ENCODE peak calls at places on chromosomes 5 and 9, in seven cellular contexts. One of them, this sample, is unnamed.

GRCh38 chr5:75536694-75537360 is 25.1 kb downstream of the POLK start:
- DNase-seq in esophagus squamous epithelium: no peak
- DNase-seq in AG09309: no peak
- DNase-seq in psoas muscle: no peak
- DNase-seq in gastrocnemius medialis: no peak
- DNase-seq in heart left ventricle: no peak
- DNase-seq in neural crest cell: no peak
- DNase-seq in this sample: peak

GRCh38 chr9:121557581-121558422 is 58.2 kb upstream of the GGTA1 start:
- DNase-seq in esophagus squamous epithelium: no peak
- DNase-seq in AG09309: peak
- DNase-seq in psoas muscle: peak
- DNase-seq in gastrocnemius medialis: peak
- DNase-seq in heart left ventricle: peak
- DNase-seq in neural crest cell: no peak
- DNase-seq in this sample: peak

GRCh38 chr9:112921549-112921948 is 30.9 kb upstream of the SLC46A2 start:
- DNase-seq in esophagus squamous epithelium: no peak
- DNase-seq in AG09309: peak
- DNase-seq in psoas muscle: no peak
- DNase-seq in gastrocnemius medialis: no peak
- DNase-seq in heart left ventricle: no peak
- DNase-seq in neural crest cell: no peak
- DNase-seq in this sample: no peak

GRCh38 chr5:155947394-155948062 is 379.4 kb upstream of the SGCD start:
- DNase-seq in esophagus squamous epithelium: no peak
- DNase-seq in AG09309: peak
- DNase-seq in psoas muscle: no peak
- DNase-seq in gastrocnemius medialis: no peak
- DNase-seq in heart left ventricle: no peak
- DNase-seq in neural crest cell: no peak
- DNase-seq in this sample: no peak

GRCh38 chr9:28264368-28264767 is 691.1 kb upstream of the C9orf72 start:
- DNase-seq in esophagus squamous epithelium: no peak
- DNase-seq in AG09309: no peak
- DNase-seq in psoas muscle: no peak
- DNase-seq in gastrocnemius medialis: no peak
- DNase-seq in heart left ventricle: no peak
- DNase-seq in neural crest cell: no peak
- DNase-seq in this sample: no peak

GRCh38 chr5:34811691-34812090 is 27.3 kb upstream of the TTC23L start:
- DNase-seq in esophagus squamous epithelium: no peak
- DNase-seq in AG09309: no peak
- DNase-seq in psoas muscle: no peak
- DNase-seq in gastrocnemius medialis: no peak
- DNase-seq in heart left ventricle: no peak
- DNase-seq in neural crest cell: no peak
- DNase-seq in this sample: no peak

GRCh38 chr9:116767219-116767618 is 80.1 kb downstream of the TRIM32 start:
- DNase-seq in esophagus squamous epithelium: no peak
- DNase-seq in AG09309: no peak
- DNase-seq in psoas muscle: no peak
- DNase-seq in gastrocnemius medialis: no peak
- DNase-seq in heart left ventricle: no peak
- DNase-seq in neural crest cell: no peak
- DNase-seq in this sample: no peak

GRCh38 chr9:38142201-38142600 is 73.2 kb upstream of the SHB start:
- DNase-seq in esophagus squamous epithelium: no peak
- DNase-seq in AG09309: no peak
- DNase-seq in psoas muscle: no peak
- DNase-seq in gastrocnemius medialis: no peak
- DNase-seq in heart left ventricle: no peak
- DNase-seq in neural crest cell: no peak
- DNase-seq in this sample: no peak

GRCh38 chr9:87065981-87066380 is 118.7 kb upstream of the GAS1 start:
- DNase-seq in esophagus squamous epithelium: no peak
- DNase-seq in AG09309: no peak
- DNase-seq in psoas muscle: no peak
- DNase-seq in gastrocnemius medialis: no peak
- DNase-seq in heart left ventricle: no peak
- DNase-seq in neural crest cell: no peak
- DNase-seq in this sample: no peak

GRCh38 chr9:106481003-106481614 is 381.9 kb upstream of the ZNF462 start:
- DNase-seq in esophagus squamous epithelium: no peak
- DNase-seq in AG09309: no peak
- DNase-seq in psoas muscle: no peak
- DNase-seq in gastrocnemius medialis: no peak
- DNase-seq in heart left ventricle: no peak
- DNase-seq in neural crest cell: no peak
- DNase-seq in this sample: no peak

GRCh38 chr5:39584921-39585320 is 160.1 kb upstream of the DAB2 start:
- DNase-seq in esophagus squamous epithelium: no peak
- DNase-seq in AG09309: no peak
- DNase-seq in psoas muscle: no peak
- DNase-seq in gastrocnemius medialis: no peak
- DNase-seq in heart left ventricle: no peak
- DNase-seq in neural crest cell: no peak
- DNase-seq in this sample: no peak

GRCh38 chr9:94534901-94535300 is 20.0 kb upstream of the PCAT7 start:
- DNase-seq in esophagus squamous epithelium: no peak
- DNase-seq in AG09309: no peak
- DNase-seq in psoas muscle: no peak
- DNase-seq in gastrocnemius medialis: no peak
- DNase-seq in heart left ventricle: no peak
- DNase-seq in neural crest cell: no peak
- DNase-seq in this sample: no peak

GRCh38 chr5:174799146-174799545 is 74.8 kb downstream of the MSX2 start:
- DNase-seq in esophagus squamous epithelium: no peak
- DNase-seq in AG09309: peak
- DNase-seq in psoas muscle: no peak
- DNase-seq in gastrocnemius medialis: no peak
- DNase-seq in heart left ventricle: no peak
- DNase-seq in neural crest cell: no peak
- DNase-seq in this sample: no peak

GRCh38 chr5:8458038-8458383 is 589.1 kb downstream of the MTRR start:
- DNase-seq in esophagus squamous epithelium: no peak
- DNase-seq in AG09309: no peak
- DNase-seq in psoas muscle: no peak
- DNase-seq in gastrocnemius medialis: no peak
- DNase-seq in heart left ventricle: no peak
- DNase-seq in neural crest cell: no peak
- DNase-seq in this sample: peak

GRCh38 chr5:148739524-148739923 is 85.2 kb upstream of the HTR4 start:
- DNase-seq in esophagus squamous epithelium: no peak
- DNase-seq in AG09309: no peak
- DNase-seq in psoas muscle: no peak
- DNase-seq in gastrocnemius medialis: no peak
- DNase-seq in heart left ventricle: no peak
- DNase-seq in neural crest cell: no peak
- DNase-seq in this sample: no peak

GRCh38 chr5:37197340-37198050 is 51.7 kb downstream of the CPLANE1 start:
- DNase-seq in esophagus squamous epithelium: no peak
- DNase-seq in AG09309: no peak
- DNase-seq in psoas muscle: no peak
- DNase-seq in gastrocnemius medialis: no peak
- DNase-seq in heart left ventricle: no peak
- DNase-seq in neural crest cell: no peak
- DNase-seq in this sample: no peak

GRCh38 chr9:120873512-120873911 is 3.5 kb downstream of the PHF19 start:
- DNase-seq in esophagus squamous epithelium: no peak
- DNase-seq in AG09309: no peak
- DNase-seq in psoas muscle: no peak
- DNase-seq in gastrocnemius medialis: no peak
- DNase-seq in heart left ventricle: no peak
- DNase-seq in neural crest cell: no peak
- DNase-seq in this sample: no peak

GRCh38 chr9:110638381-110638954 is 30.1 kb upstream of the MUSK start:
- DNase-seq in esophagus squamous epithelium: no peak
- DNase-seq in AG09309: no peak
- DNase-seq in psoas muscle: no peak
- DNase-seq in gastrocnemius medialis: no peak
- DNase-seq in heart left ventricle: no peak
- DNase-seq in neural crest cell: no peak
- DNase-seq in this sample: no peak

GRCh38 chr5:72955143-72955767 is 586 bp upstream of the FCHO2 start:
- DNase-seq in esophagus squamous epithelium: peak
- DNase-seq in AG09309: no peak
- DNase-seq in psoas muscle: peak
- DNase-seq in gastrocnemius medialis: no peak
- DNase-seq in heart left ventricle: peak
- DNase-seq in neural crest cell: no peak
- DNase-seq in this sample: peak

GRCh38 chr5:141003791-141004601 is 37.7 kb downstream of the PCDHAC2 start:
- DNase-seq in esophagus squamous epithelium: no peak
- DNase-seq in AG09309: no peak
- DNase-seq in psoas muscle: no peak
- DNase-seq in gastrocnemius medialis: no peak
- DNase-seq in heart left ventricle: no peak
- DNase-seq in neural crest cell: no peak
- DNase-seq in this sample: no peak

GRCh38 chr9:88781500-88782391 is 209.5 kb upstream of the S1PR3 start:
- DNase-seq in esophagus squamous epithelium: no peak
- DNase-seq in AG09309: no peak
- DNase-seq in psoas muscle: no peak
- DNase-seq in gastrocnemius medialis: no peak
- DNase-seq in heart left ventricle: peak
- DNase-seq in neural crest cell: peak
- DNase-seq in this sample: peak
- TF ChIP-seq CTCF in esophagus squamous epithelium: no peak
- TF ChIP-seq CTCF in AG09309: no peak
- TF ChIP-seq CTCF in psoas muscle: no peak
- TF ChIP-seq CTCF in gastrocnemius medialis: no peak
- TF ChIP-seq CTCF in heart left ventricle: peak
- TF ChIP-seq CTCF in neural crest cell: no peak
- TF ChIP-seq CTCF in this sample: peak

GRCh38 chr9:83231039-83231438 is 168.1 kb upstream of the RASEF start:
- DNase-seq in esophagus squamous epithelium: no peak
- DNase-seq in AG09309: no peak
- DNase-seq in psoas muscle: no peak
- DNase-seq in gastrocnemius medialis: no peak
- DNase-seq in heart left ventricle: no peak
- DNase-seq in neural crest cell: no peak
- DNase-seq in this sample: no peak
- TF ChIP-seq CTCF in esophagus squamous epithelium: no peak
- TF ChIP-seq CTCF in AG09309: peak
- TF ChIP-seq CTCF in psoas muscle: peak
- TF ChIP-seq CTCF in gastrocnemius medialis: no peak
- TF ChIP-seq CTCF in heart left ventricle: peak
- TF ChIP-seq CTCF in neural crest cell: peak
- TF ChIP-seq CTCF in this sample: no peak

DNA sequence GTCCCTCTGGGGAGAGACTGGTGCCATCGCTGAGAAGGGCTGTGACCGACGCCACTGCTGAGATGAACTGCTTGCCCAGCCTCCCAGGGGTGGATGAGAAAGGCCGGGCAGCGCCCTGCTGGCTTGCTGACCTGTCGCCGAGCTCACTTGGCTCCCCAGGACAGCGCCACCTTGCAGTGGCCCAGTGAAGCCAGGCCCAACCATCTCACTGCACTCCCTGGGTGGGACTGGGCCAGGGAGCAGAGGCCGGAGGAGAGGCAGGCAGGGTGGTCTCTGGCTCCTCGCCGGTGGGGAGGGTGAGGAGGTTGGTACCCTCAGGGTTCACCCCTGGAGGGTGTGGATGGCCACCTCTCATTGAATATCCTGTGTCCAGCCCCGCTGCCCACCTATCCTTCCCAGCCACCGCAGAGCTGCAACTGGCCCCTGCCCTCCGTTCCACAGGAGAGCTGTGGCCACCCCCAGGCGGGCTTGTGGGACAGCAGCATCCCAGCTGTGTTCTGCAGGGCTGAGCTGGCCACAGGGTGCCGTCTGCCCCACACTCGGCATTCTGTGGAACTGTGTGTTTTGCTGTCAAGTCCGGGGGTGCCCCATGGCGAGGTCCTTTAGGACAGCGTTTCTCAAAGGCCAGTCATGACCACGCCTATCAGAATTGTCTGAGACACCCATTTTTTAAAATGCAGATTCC is 41.0 kb upstream of the FCN2 start:
- DNase-seq in esophagus squamous epithelium: no peak
- DNase-seq in AG09309: no peak
- DNase-seq in psoas muscle: peak
- DNase-seq in gastrocnemius medialis: no peak
- DNase-seq in heart left ventricle: no peak
- DNase-seq in neural crest cell: no peak
- DNase-seq in this sample: no peak
- TF ChIP-seq CTCF in esophagus squamous epithelium: no peak
- TF ChIP-seq CTCF in AG09309: peak
- TF ChIP-seq CTCF in psoas muscle: no peak
- TF ChIP-seq CTCF in gastrocnemius medialis: no peak
- TF ChIP-seq CTCF in heart left ventricle: no peak
- TF ChIP-seq CTCF in neural crest cell: no peak
- TF ChIP-seq CTCF in this sample: no peak

GRCh38 chr5:135174315-135175096 is 140.5 kb upstream of the PITX1 start:
- DNase-seq in esophagus squamous epithelium: no peak
- DNase-seq in AG09309: no peak
- DNase-seq in psoas muscle: no peak
- DNase-seq in gastrocnemius medialis: no peak
- DNase-seq in heart left ventricle: no peak
- DNase-seq in neural crest cell: no peak
- DNase-seq in this sample: no peak
- TF ChIP-seq CTCF in esophagus squamous epithelium: peak
- TF ChIP-seq CTCF in AG09309: no peak
- TF ChIP-seq CTCF in psoas muscle: peak
- TF ChIP-seq CTCF in gastrocnemius medialis: no peak
- TF ChIP-seq CTCF in heart left ventricle: no peak
- TF ChIP-seq CTCF in neural crest cell: peak
- TF ChIP-seq CTCF in this sample: no peak

GRCh38 chr5:111389390-111390082 is 122.8 kb downstream of the STARD4 start:
- DNase-seq in esophagus squamous epithelium: no peak
- DNase-seq in AG09309: peak
- DNase-seq in psoas muscle: no peak
- DNase-seq in gastrocnemius medialis: no peak
- DNase-seq in heart left ventricle: no peak
- DNase-seq in neural crest cell: no peak
- DNase-seq in this sample: no peak

GRCh38 chr5:111383288-111383970 is 128.9 kb downstream of the STARD4 start:
- DNase-seq in esophagus squamous epithelium: no peak
- DNase-seq in AG09309: no peak
- DNase-seq in psoas muscle: no peak
- DNase-seq in gastrocnemius medialis: no peak
- DNase-seq in heart left ventricle: no peak
- DNase-seq in neural crest cell: no peak
- DNase-seq in this sample: no peak

GRCh38 chr5:111384220-111384619 is 128.1 kb downstream of the STARD4 start:
- DNase-seq in esophagus squamous epithelium: no peak
- DNase-seq in AG09309: no peak
- DNase-seq in psoas muscle: no peak
- DNase-seq in gastrocnemius medialis: no peak
- DNase-seq in heart left ventricle: no peak
- DNase-seq in neural crest cell: no peak
- DNase-seq in this sample: no peak

GRCh38 chr5:111385970-111386831 is 126.1 kb downstream of the STARD4 start:
- DNase-seq in esophagus squamous epithelium: no peak
- DNase-seq in AG09309: no peak
- DNase-seq in psoas muscle: no peak
- DNase-seq in gastrocnemius medialis: no peak
- DNase-seq in heart left ventricle: no peak
- DNase-seq in neural crest cell: no peak
- DNase-seq in this sample: no peak

DNA sequence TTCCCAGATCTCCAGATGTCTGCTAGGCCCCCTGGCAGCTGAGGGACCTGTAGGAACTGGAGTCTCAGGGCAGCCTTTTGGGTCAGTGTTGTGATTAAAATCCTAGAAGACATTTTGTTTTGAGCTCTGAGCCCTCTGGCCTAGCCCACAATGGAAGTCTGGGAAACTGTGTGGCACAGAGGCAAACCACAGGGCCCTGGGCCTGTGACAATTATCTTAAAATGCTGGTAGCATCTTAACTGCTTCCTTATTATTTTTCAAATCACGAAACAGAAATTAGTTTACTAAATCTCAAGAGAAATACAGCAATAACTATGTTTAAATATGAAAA is 125.5 kb downstream of the STARD4 start:
- DNase-seq in esophagus squamous epithelium: no peak
- DNase-seq in AG09309: no peak
- DNase-seq in psoas muscle: no peak
- DNase-seq in gastrocnemius medialis: no peak
- DNase-seq in heart left ventricle: no peak
- DNase-seq in neural crest cell: no peak
- DNase-seq in this sample: no peak
- TF ChIP-seq CTCF in esophagus squamous epithelium: no peak
- TF ChIP-seq CTCF in AG09309: no peak
- TF ChIP-seq CTCF in psoas muscle: no peak
- TF ChIP-seq CTCF in gastrocnemius medialis: no peak
- TF ChIP-seq CTCF in heart left ventricle: no peak
- TF ChIP-seq CTCF in neural crest cell: no peak
- TF ChIP-seq CTCF in this sample: no peak